ENCODE peak calls at places on chromosomes 11 and 22, in four cellular contexts. U, B, L and E are unnamed samples.

GRCh38 chr11:74685905-74686304 is 45.3 kb downstream of the CHRDL2 start:
- DNase-seq in U (no peak), B (no peak), L (no peak), E (no peak)

GRCh38 chr22:41197808-41198585 is 7.1 kb upstream of the L3MBTL2 start:
- DNase-seq in U (peak; percentile 26), B (no peak), L (peak; percentile 48), E (no peak)

GRCh38 chr22:21587803-21588611 is 20.5 kb downstream of the UBE2L3 start:
- DNase-seq in U (peak; percentile 93), B (peak; percentile 78), L (no peak), E (no peak)

GRCh38 chr22:41482319-41482935 is 13.5 kb downstream of the ACO2 start:
- DNase-seq in U (peak; percentile 26), B (no peak), L (no peak), E (no peak)

GRCh38 chr11:134664863-134665535 is 253.0 kb upstream of the B3GAT1 start:
- DNase-seq in U (no peak), B (no peak), L (no peak), E (no peak)

GRCh38 chr11:77069969-77070582 is 3.3 kb downstream of the CAPN5 start:
- DNase-seq in U (no peak), B (no peak), L (no peak), E (no peak)

GRCh38 chr11:1229471-1230120 is 6.7 kb downstream of the MUC5B start:
- DNase-seq in U (peak; percentile 7), B (no peak), L (peak; percentile 36), E (no peak)

GRCh38 chr11:132103006-132103405 is 732.6 kb downstream of the NTM start:
- DNase-seq in U (no peak), B (no peak), L (no peak), E (no peak)

GRCh38 chr11:95149659-95150294 is 60.1 kb downstream of the ENDOD1 start:
- DNase-seq in U (no peak), B (no peak), L (no peak), E (peak; percentile 91)

GRCh38 chr11:19828382-19829108 is 115.9 kb downstream of the NAV2 start:
- DNase-seq in U (no peak), B (peak; percentile 39), L (no peak), E (no peak)

GRCh38 chr11:113896156-113896879 is 8.3 kb upstream of the HTR3B start:
- DNase-seq in U (peak; percentile 47), B (no peak), L (peak; percentile 61), E (no peak)

GRCh38 chr11:65412271-65413076 is 10.1 kb upstream of the NEAT1 start:
- DNase-seq in U (no peak), B (no peak), L (no peak), E (no peak)

GRCh38 chr22:34070051-34070450 is 149.8 kb upstream of the LARGE1 start:
- DNase-seq in U (no peak), B (no peak), L (no peak), E (no peak)

GRCh38 chr11:2797741-2798361 is 87.7 kb downstream of the CDKN1C start:
- DNase-seq in U (no peak), B (no peak), L (no peak), E (no peak)

GRCh38 chr22:29044657-29045176 is 16.9 kb downstream of the C22orf31 start:
- DNase-seq in U (no peak), B (no peak), L (no peak), E (peak; percentile 51)

GRCh38 chr11:129373489-129373953 is 2.1 kb upstream of the BARX2 start:
- DNase-seq in U (no peak), B (no peak), L (no peak), E (no peak)

GRCh38 chr11:35747638-35748037 is 85.1 kb downstream of the TRIM44 start:
- DNase-seq in U (no peak), B (no peak), L (no peak), E (no peak)

GRCh38 chr11:13449522-13449921 is 13.5 kb downstream of the BTBD10 start:
- DNase-seq in U (no peak), B (no peak), L (no peak), E (no peak)

GRCh38 chr11:24760681-24761080 is 263.8 kb downstream of the LUZP2 start:
- DNase-seq in U (no peak), B (no peak), L (no peak), E (no peak)

GRCh38 chr11:85096939-85097338 is 530.2 kb downstream of the DLG2 start:
- DNase-seq in U (no peak), B (no peak), L (no peak), E (no peak)

GRCh38 chr11:118634435-118635236 is 27.2 kb downstream of the PHLDB1 start:
- DNase-seq in U (peak; percentile 92), B (no peak), L (peak; percentile 69), E (peak; percentile 41)

GRCh38 chr11:114398303-114398920 is 1.9 kb downstream of the C11orf71 start:
- DNase-seq in U (no peak), B (no peak), L (no peak), E (no peak)

DNA sequence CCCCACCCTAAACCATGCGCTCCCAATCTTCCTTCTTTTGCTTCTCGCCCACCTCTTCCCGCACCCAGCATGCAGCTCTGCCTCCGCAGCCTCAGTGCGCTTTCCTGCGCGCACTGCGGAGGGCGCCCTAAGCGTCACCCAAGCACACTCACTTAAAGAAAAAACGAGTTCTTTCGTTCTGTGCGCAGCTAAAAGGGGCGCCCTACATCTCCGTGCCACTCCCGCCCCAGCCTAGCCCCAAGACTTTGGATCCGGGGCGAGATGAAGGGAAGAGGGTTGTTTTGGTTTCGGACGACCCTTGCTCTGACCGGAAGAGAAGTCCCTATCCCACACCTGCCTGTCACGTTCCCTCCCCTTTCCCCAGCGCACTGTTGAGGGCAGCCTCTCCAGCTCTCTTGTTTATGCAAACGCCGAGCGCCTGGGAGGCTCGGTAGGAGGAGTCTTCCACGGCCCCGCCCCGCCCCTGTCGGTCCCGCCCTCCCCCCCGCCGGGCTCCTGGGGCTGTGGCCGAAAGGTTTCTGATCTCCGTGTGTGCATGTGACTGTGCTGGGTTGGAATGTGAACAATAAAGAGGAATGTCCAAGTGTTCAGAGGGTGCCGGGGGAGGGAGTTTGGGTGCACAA is 5.3 kb downstream of the VSIG2 start:
- DNase-seq in U (peak; percentile 91), B (peak; percentile 53), L (peak; percentile 74), E (peak; percentile 89)
- TF ChIP-seq NFIC in U (no peak), B (no peak), L (no peak), E (no peak)

DNA sequence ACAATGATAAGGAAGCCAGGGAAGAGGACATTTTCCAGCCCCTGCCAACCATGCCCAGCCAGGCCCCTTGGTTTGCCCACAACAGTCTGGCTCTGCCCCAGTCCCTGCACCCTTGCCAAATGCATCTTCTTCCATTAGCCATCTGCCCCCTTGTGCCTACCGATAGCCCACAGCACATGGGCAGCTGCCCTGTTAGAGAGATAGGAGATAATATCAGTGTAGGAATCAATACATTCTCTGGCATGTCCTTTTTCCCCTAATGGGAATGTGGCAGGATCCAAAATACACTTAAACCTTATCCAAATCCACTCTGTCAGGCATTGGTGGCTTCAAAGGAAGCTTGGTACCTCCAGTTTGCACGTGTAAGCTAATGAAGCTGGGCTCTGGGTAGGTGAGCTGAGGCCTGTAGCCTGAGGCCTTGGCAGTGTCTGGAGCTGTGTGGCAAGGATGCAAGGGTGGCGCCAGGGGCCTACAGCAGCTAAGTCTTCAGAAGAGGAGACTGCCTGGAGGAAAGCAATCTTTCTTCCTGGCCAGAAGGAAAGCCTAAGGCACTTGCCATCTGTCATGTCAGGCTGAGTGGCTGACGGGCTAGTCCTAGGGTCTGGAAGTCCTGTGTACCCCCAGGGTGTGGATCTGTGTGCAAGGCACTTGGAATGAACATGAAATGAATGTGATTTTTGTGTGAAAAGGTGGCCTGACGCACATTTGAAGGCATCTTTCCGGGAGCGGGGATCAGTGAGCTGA is 164.2 kb upstream of the TBCEL start:
- DNase-seq in U (no peak), B (no peak), L (peak; percentile 48), E (no peak)
- H3K4me2 ChIP-seq in U (no peak overlapping the region), B (no peak overlapping the region), L (no peak overlapping the region), E (no peak overlapping the region)

GRCh38 chr11:69686856-69687255 is 11.7 kb upstream of the LTO1 start:
- DNase-seq in U (no peak), B (no peak), L (no peak), E (no peak)

GRCh38 chr11:69689484-69690319 is 14.1 kb downstream of the FGF19 start:
- DNase-seq in U (no peak), B (no peak), L (no peak), E (no peak)

GRCh38 chr11:69694781-69695180 is 9.0 kb downstream of the FGF19 start:
- DNase-seq in U (no peak), B (no peak), L (no peak), E (no peak)

GRCh38 chr11:69692422-69692821 is 11.4 kb downstream of the FGF19 start:
- DNase-seq in U (no peak), B (no peak), L (no peak), E (no peak)

DNA sequence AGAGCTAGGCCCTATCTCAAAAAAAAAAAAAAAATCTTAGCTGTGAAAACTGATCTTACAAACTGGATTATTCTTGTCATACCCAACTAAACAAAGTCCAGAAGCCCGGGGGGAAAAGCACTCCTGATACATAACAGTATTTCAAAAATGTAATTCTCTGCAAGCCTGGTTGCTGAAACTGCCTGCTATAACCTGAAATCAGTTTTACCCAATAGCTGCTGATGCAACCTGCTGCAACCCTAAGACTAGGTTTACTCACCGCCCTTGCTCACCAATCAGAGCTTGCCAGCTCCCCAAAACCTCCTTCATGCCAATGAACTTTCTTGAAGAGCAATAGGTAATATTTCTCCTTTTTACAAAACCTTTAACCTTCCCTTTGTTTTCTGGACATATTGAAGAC is 12.4 kb downstream of the FGF19 start:
- DNase-seq in U (no peak), B (no peak), L (no peak), E (no peak)
- TF ChIP-seq SMC3 in U (no peak), B (no peak), L (no peak), E (no peak)

DNA sequence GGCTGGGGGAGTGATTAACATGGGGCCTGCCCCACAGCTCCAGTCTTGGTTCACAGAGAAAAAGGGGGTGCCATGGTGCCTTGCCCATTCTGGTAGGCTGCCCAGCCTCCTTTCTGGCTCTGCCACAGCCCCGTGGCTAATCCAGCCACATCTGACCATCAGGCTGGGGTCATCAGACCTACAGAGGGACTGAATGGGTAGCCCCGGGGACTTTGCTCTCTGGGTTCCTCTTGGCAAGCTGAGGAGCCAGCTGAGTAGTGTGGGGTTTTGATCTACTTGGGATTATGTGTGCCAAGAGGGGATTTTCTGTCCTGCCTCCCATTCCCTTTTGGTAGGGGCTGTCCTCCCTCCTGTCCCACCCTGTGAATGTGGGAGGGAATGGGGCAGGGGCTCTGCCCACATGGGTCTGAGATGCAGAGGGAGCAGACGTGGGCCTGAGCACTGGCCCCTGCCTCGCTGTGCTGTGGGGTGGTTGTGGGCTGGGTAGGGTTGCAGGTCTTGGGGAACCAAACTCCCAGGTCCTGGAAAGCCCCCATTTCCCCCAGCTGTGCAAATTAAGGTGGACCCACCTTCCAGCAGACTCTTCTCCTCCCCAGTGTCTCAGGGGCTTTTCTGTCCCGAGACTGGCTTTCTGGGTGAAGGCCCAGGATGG is 32.0 kb downstream of the CD82 start:
- DNase-seq in U (no peak), B (no peak), L (no peak), E (no peak)
- TF ChIP-seq NFIC in U (no peak), B (no peak), L (no peak), E (no peak)

GRCh38 chr11:105168457-105168856 is 28.9 kb upstream of the CARD18 start:
- DNase-seq in U (no peak), B (no peak), L (no peak), E (no peak)
- H3K4me2 ChIP-seq in U (no peak overlapping the region), B (no peak overlapping the region), L (no peak overlapping the region), E (no peak overlapping the region)